ENCODE peak calls at places on chromosomes 3 and 15, in seven cellular contexts. One of them, this sample, is unnamed.

GRCh38 chr3:183513046-183513706 is 42.3 kb downstream of the KLHL6 start:
- DNase-seq in K562: no peak
- DNase-seq in IMR-90: no peak
- DNase-seq in brain microvascular endothelial cell: no peak
- DNase-seq in uterus: no peak
- DNase-seq in aorta: peak; percentile 66
- DNase-seq in A549: no peak
- DNase-seq in this sample: no peak

GRCh38 chr3:40207796-40208195 is 101.7 kb upstream of the EIF1B start:
- DNase-seq in K562: no peak
- DNase-seq in IMR-90: no peak
- DNase-seq in brain microvascular endothelial cell: no peak
- DNase-seq in uterus: no peak
- DNase-seq in aorta: no peak
- DNase-seq in A549: no peak
- DNase-seq in this sample: no peak

GRCh38 chr3:186108106-186108940 is 566 bp downstream of the ETV5 start:
- DNase-seq in K562: peak; percentile 73
- DNase-seq in IMR-90: peak; percentile 66
- DNase-seq in brain microvascular endothelial cell: peak; percentile 61
- DNase-seq in uterus: no peak
- DNase-seq in aorta: peak; percentile 66
- DNase-seq in A549: peak; percentile 70
- DNase-seq in this sample: no peak

GRCh38 chr15:31296304-31297220 is 30.1 kb upstream of the KLF13 start:
- DNase-seq in K562: no peak
- DNase-seq in IMR-90: no peak
- DNase-seq in brain microvascular endothelial cell: no peak
- DNase-seq in uterus: peak; percentile 30
- DNase-seq in aorta: no peak
- DNase-seq in A549: peak; percentile 93
- DNase-seq in this sample: no peak

GRCh38 chr3:190826018-190826417 is 36.5 kb downstream of the GMNC start:
- DNase-seq in K562: no peak
- DNase-seq in IMR-90: no peak
- DNase-seq in brain microvascular endothelial cell: no peak
- DNase-seq in uterus: no peak
- DNase-seq in aorta: no peak
- DNase-seq in A549: no peak
- DNase-seq in this sample: no peak

GRCh38 chr3:56593455-56594158 is 36.6 kb downstream of the CCDC66 start:
- DNase-seq in K562: no peak
- DNase-seq in IMR-90: no peak
- DNase-seq in brain microvascular endothelial cell: no peak
- DNase-seq in uterus: no peak
- DNase-seq in aorta: no peak
- DNase-seq in A549: no peak
- DNase-seq in this sample: no peak

GRCh38 chr3:46481636-46482035 is 16.1 kb upstream of the RTP3 start:
- DNase-seq in K562: no peak
- DNase-seq in IMR-90: no peak
- DNase-seq in brain microvascular endothelial cell: no peak
- DNase-seq in uterus: no peak
- DNase-seq in aorta: no peak
- DNase-seq in A549: no peak
- DNase-seq in this sample: no peak

GRCh38 chr3:141366285-141367037 is 1.8 kb upstream of the ZBTB38 start:
- DNase-seq in K562: peak; percentile 54
- DNase-seq in IMR-90: peak; percentile 99
- DNase-seq in brain microvascular endothelial cell: peak; percentile 92
- DNase-seq in uterus: peak; percentile 66
- DNase-seq in aorta: peak; percentile 44
- DNase-seq in A549: peak; percentile 89
- DNase-seq in this sample: peak; percentile 31

GRCh38 chr3:42802876-42803799 is 1.2 kb downstream of the HIGD1A start:
- DNase-seq in K562: peak; percentile 23
- DNase-seq in IMR-90: peak; percentile 22
- DNase-seq in brain microvascular endothelial cell: no peak
- DNase-seq in uterus: no peak
- DNase-seq in aorta: no peak
- DNase-seq in A549: no peak
- DNase-seq in this sample: no peak

GRCh38 chr3:135694142-135694541 is 271.4 kb upstream of the PPP2R3A start:
- DNase-seq in K562: no peak
- DNase-seq in IMR-90: no peak
- DNase-seq in brain microvascular endothelial cell: no peak
- DNase-seq in uterus: no peak
- DNase-seq in aorta: no peak
- DNase-seq in A549: no peak
- DNase-seq in this sample: no peak

GRCh38 chr3:130539005-130539404 is 22.0 kb downstream of the COL6A6 start:
- DNase-seq in K562: peak; percentile 21
- DNase-seq in IMR-90: peak; percentile 17
- DNase-seq in brain microvascular endothelial cell: peak; percentile 44
- DNase-seq in uterus: no peak
- DNase-seq in aorta: no peak
- DNase-seq in A549: peak; percentile 41
- DNase-seq in this sample: no peak

GRCh38 chr15:90918835-90919234 is 13.5 kb downstream of the HDDC3 start:
- DNase-seq in K562: no peak
- DNase-seq in IMR-90: no peak
- DNase-seq in brain microvascular endothelial cell: no peak
- DNase-seq in uterus: no peak
- DNase-seq in aorta: no peak
- DNase-seq in A549: no peak
- DNase-seq in this sample: no peak

GRCh38 chr3:129358177-129359101 is 70.0 kb downstream of the EFCAB12 start:
- DNase-seq in K562: no peak
- DNase-seq in IMR-90: no peak
- DNase-seq in brain microvascular endothelial cell: no peak
- DNase-seq in uterus: no peak
- DNase-seq in aorta: no peak
- DNase-seq in A549: no peak
- DNase-seq in this sample: peak; percentile 12

GRCh38 chr15:31147943-31148621 is 46.6 kb upstream of the TRPM1 start:
- DNase-seq in K562: no peak
- DNase-seq in IMR-90: no peak
- DNase-seq in brain microvascular endothelial cell: no peak
- DNase-seq in uterus: no peak
- DNase-seq in aorta: no peak
- DNase-seq in A549: no peak
- DNase-seq in this sample: no peak

GRCh38 chr15:58258501-58259274 is 120.5 kb downstream of the AQP9 start:
- DNase-seq in K562: no peak
- DNase-seq in IMR-90: no peak
- DNase-seq in brain microvascular endothelial cell: no peak
- DNase-seq in uterus: no peak
- DNase-seq in aorta: no peak
- DNase-seq in A549: no peak
- DNase-seq in this sample: peak; percentile 88

DNA sequence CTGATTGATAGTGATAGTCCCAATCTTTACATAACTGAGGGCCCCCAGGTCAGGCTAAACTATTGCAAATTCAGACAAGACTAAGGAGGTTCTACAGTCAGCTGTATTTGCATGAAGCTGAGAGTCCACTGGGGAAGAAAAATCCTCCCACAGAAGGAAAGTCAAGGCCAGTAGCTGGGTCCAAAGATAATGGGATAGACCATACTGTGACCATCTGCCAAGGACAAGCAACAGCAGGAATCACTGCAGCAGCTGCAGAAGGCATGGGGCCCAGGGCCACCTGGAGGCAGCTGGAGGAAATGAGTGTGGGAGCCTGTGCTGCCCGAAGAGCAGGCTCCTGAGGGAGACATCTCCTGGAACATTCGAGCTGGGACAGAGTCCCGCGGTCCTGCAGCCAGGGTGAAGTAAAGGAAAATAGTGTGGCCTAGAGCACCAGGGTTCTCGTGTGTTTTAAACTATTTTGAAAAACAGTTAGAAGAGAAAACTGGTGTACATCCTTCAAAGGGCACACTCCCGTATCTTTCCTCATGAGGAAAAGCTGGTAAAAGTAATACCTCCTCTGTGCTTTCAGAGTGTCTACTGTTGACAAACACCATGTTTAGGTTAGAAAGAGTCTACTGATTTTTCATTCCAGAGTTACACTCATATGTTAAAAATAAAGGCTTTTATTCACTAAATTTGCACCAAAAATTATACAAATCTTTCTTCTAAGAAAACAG is 13.1 kb upstream of the TMEM212 start:
- DNase-seq in K562: no peak
- DNase-seq in IMR-90: peak; percentile 85
- DNase-seq in brain microvascular endothelial cell: peak; percentile 86
- DNase-seq in uterus: peak; percentile 68
- DNase-seq in aorta: peak; percentile 81
- DNase-seq in A549: peak; percentile 80
- DNase-seq in this sample: no peak
- H3K27ac ChIP-seq in K562: no peak overlapping the region
- H3K27ac ChIP-seq in IMR-90: no peak overlapping the region
- H3K27ac ChIP-seq in brain microvascular endothelial cell: peak overlapping the region; percentile 43
- H3K27ac ChIP-seq in uterus: peak overlapping the region; percentile 77
- H3K27ac ChIP-seq in aorta: no peak overlapping the region
- H3K27ac ChIP-seq in A549: peak overlapping the region; percentile 81
- H3K27ac ChIP-seq in this sample: no peak overlapping the region

GRCh38 chr15:71080705-71081104 is 34.6 kb upstream of the THSD4 start:
- DNase-seq in K562: no peak
- DNase-seq in IMR-90: peak; percentile 96
- DNase-seq in brain microvascular endothelial cell: peak; percentile 97
- DNase-seq in uterus: no peak
- DNase-seq in aorta: no peak
- DNase-seq in A549: peak; percentile 23
- DNase-seq in this sample: peak; percentile 96

GRCh38 chr15:71085809-71086208 is 29.5 kb upstream of the THSD4 start:
- DNase-seq in K562: no peak
- DNase-seq in IMR-90: no peak
- DNase-seq in brain microvascular endothelial cell: no peak
- DNase-seq in uterus: no peak
- DNase-seq in aorta: no peak
- DNase-seq in A549: no peak
- DNase-seq in this sample: no peak

GRCh38 chr15:71082803-71083202 is 32.5 kb upstream of the THSD4 start:
- DNase-seq in K562: no peak
- DNase-seq in IMR-90: no peak
- DNase-seq in brain microvascular endothelial cell: no peak
- DNase-seq in uterus: peak; percentile 50
- DNase-seq in aorta: peak; percentile 57
- DNase-seq in A549: no peak
- DNase-seq in this sample: no peak

GRCh38 chr15:71084264-71084663 is 31.0 kb upstream of the THSD4 start:
- DNase-seq in K562: no peak
- DNase-seq in IMR-90: no peak
- DNase-seq in brain microvascular endothelial cell: no peak
- DNase-seq in uterus: no peak
- DNase-seq in aorta: no peak
- DNase-seq in A549: no peak
- DNase-seq in this sample: no peak

GRCh38 chr15:71083349-71083748 is 31.9 kb upstream of the THSD4 start:
- DNase-seq in K562: no peak
- DNase-seq in IMR-90: peak; percentile 91
- DNase-seq in brain microvascular endothelial cell: peak; percentile 91
- DNase-seq in uterus: peak; percentile 68
- DNase-seq in aorta: peak; percentile 80
- DNase-seq in A549: no peak
- DNase-seq in this sample: no peak
- H3K27ac ChIP-seq in K562: no peak overlapping the region
- H3K27ac ChIP-seq in IMR-90: no peak overlapping the region
- H3K27ac ChIP-seq in brain microvascular endothelial cell: peak overlapping the region; percentile 97
- H3K27ac ChIP-seq in uterus: peak overlapping the region; percentile 87
- H3K27ac ChIP-seq in aorta: peak overlapping the region; percentile 84
- H3K27ac ChIP-seq in A549: no peak overlapping the region
- H3K27ac ChIP-seq in this sample: no peak overlapping the region

GRCh38 chr3:9503283-9503682 is 50.3 kb downstream of the LHFPL4 start:
- DNase-seq in K562: peak; percentile 83
- DNase-seq in IMR-90: peak; percentile 61
- DNase-seq in brain microvascular endothelial cell: peak; percentile 71
- DNase-seq in uterus: peak; percentile 58
- DNase-seq in aorta: no peak
- DNase-seq in A549: peak; percentile 80
- DNase-seq in this sample: peak; percentile 2

GRCh38 chr3:9508781-9509180 is 44.8 kb downstream of the LHFPL4 start:
- DNase-seq in K562: no peak
- DNase-seq in IMR-90: no peak
- DNase-seq in brain microvascular endothelial cell: no peak
- DNase-seq in uterus: no peak
- DNase-seq in aorta: no peak
- DNase-seq in A549: no peak
- DNase-seq in this sample: no peak

GRCh38 chr3:9512456-9513045 is 41.1 kb downstream of the LHFPL4 start:
- DNase-seq in K562: no peak
- DNase-seq in IMR-90: no peak
- DNase-seq in brain microvascular endothelial cell: no peak
- DNase-seq in uterus: no peak
- DNase-seq in aorta: no peak
- DNase-seq in A549: peak; percentile 17
- DNase-seq in this sample: no peak

DNA sequence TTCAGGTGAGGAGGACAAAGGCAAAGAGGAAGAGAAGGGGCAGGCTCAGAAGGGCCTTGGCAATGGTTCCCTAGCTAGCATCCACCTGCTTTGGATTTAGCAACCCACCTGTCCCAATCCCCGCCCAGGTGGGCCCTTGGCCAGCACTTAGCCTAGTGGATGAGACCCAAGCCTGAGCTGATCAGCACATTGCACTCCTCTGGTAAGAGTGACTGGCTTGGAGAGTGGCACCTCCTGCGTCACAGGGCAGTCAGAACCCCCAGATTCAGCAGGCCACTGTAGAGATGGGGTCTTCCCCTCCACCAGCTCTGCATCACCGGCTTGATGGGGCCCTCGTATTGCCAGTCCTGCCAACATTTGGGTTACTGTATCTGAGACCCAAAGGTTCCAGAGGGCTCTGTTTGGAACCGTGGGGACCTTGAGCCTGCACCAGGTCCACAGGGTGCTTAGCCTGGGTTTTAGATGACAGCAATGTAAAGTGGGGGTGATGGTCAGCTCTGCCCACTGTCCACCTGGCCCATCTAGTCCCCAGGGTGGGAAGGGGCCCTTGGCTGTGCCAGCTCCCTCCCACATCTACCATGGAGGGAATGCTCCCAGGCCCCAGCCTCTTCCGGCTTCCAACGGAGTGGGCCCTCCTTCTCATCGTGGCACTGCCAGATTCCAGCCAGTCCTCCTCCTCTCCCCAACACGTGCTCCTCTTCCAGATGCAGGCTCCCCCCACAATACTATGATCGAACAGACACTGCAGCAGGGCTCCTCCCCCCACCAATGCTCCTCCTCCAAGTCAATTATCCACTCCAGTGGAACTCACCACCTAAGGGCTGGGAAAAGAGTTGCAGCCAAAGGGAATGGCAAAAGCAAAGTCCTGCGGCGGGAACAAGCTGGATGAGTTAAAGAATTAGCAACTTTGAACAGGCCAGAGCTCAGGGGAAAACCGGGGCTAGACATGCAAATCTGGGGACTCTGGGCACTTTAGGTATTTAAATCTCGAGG is 45.7 kb downstream of the LHFPL4 start:
- DNase-seq in K562: peak; percentile 31
- DNase-seq in IMR-90: no peak
- DNase-seq in brain microvascular endothelial cell: no peak
- DNase-seq in uterus: no peak
- DNase-seq in aorta: no peak
- DNase-seq in A549: no peak
- DNase-seq in this sample: no peak
- H3K27ac ChIP-seq in K562: no peak overlapping the region
- H3K27ac ChIP-seq in IMR-90: no peak overlapping the region
- H3K27ac ChIP-seq in brain microvascular endothelial cell: no peak overlapping the region
- H3K27ac ChIP-seq in uterus: no peak overlapping the region
- H3K27ac ChIP-seq in aorta: no peak overlapping the region
- H3K27ac ChIP-seq in A549: no peak overlapping the region
- H3K27ac ChIP-seq in this sample: no peak overlapping the region

GRCh38 chr15:60006808-60007346 is 2.8 kb downstream of the FOXB1 start:
- DNase-seq in K562: no peak
- DNase-seq in IMR-90: no peak
- DNase-seq in brain microvascular endothelial cell: no peak
- DNase-seq in uterus: no peak
- DNase-seq in aorta: no peak
- DNase-seq in A549: no peak
- DNase-seq in this sample: no peak
- H3K27ac ChIP-seq in K562: no peak overlapping the region
- H3K27ac ChIP-seq in IMR-90: no peak overlapping the region
- H3K27ac ChIP-seq in brain microvascular endothelial cell: no peak overlapping the region
- H3K27ac ChIP-seq in uterus: no peak overlapping the region
- H3K27ac ChIP-seq in aorta: no peak overlapping the region
- H3K27ac ChIP-seq in A549: no peak overlapping the region
- H3K27ac ChIP-seq in this sample: no peak overlapping the region